ENCODE peak calls at places on chromosomes 12 and 14, in six cellular contexts. K is HS-5; R is naive thymus-derived CD4-positive, alpha-beta T cell; N is activated effector memory CD4-positive, alpha-beta T cell treated with anti-CD3 and anti-CD28 coated beads, Interleukin-2, amount 50 U/mL, for 16 hours; S is ecto neural progenitor cell; E is HTR-8/SVneo. L is an unnamed sample.
A peak's percentile ranks its signal among the peaks of the same experiment; 100 is the strongest.

GRCh38 chr12:114625294-114625851 is 58.6 kb downstream of the TBX3 start:
- DNase-seq in K (peak; percentile 54), N (peak; percentile 66), S (peak; percentile 83), E (peak; percentile 32), R (no peak), L (no peak)

GRCh38 chr12:105580841-105581352 is 250.4 kb downstream of the C12orf75 start:
- DNase-seq in N (no peak), K (no peak), E (no peak), R (no peak), S (no peak), L (no peak)

GRCh38 chr14:104227806-104228205 is 89.4 kb downstream of the KIF26A start:
- DNase-seq in S (no peak), K (no peak), E (no peak), R (no peak), N (no peak), L (no peak)

GRCh38 chr14:23028800-23029199 is 5.9 kb downstream of the PSMB5 start:
- DNase-seq in E (no peak), S (no peak), N (no peak), K (no peak), R (peak; percentile 48), L (no peak)

GRCh38 chr14:65025818-65026217 is 39.1 kb downstream of the FNTB start:
- DNase-seq in R (no peak), S (no peak), K (no peak), E (no peak), N (no peak), L (no peak)

GRCh38 chr12:19234991-19235876 is 105.7 kb downstream of the PLEKHA5 start:
- DNase-seq in R (no peak), K (no peak), E (no peak), S (no peak), N (no peak), L (no peak)

GRCh38 chr12:115257791-115258190 is 573.8 kb upstream of the TBX3 start:
- DNase-seq in N (no peak), S (no peak), E (peak; percentile 20), R (no peak), K (peak; percentile 67), L (no peak)

GRCh38 chr12:29337325-29337724 is 43.6 kb downstream of the ERGIC2 start:
- DNase-seq in N (no peak), E (no peak), R (no peak), K (no peak), S (no peak), L (no peak)

GRCh38 chr12:6463211-6463610 is 7.3 kb downstream of the VAMP1 start:
- DNase-seq in N (peak; percentile 74), E (no peak), S (no peak), K (no peak), R (peak; percentile 55), L (no peak)

GRCh38 chr14:55838529-55839052 is 258.6 kb downstream of the KTN1 start:
- DNase-seq in S (no peak), K (no peak), E (no peak), R (no peak), N (no peak), L (no peak)

GRCh38 chr12:96587691-96588090 is 98.3 kb downstream of the CFAP54 start:
- DNase-seq in R (no peak), N (no peak), E (no peak), S (no peak), K (no peak), L (no peak)

GRCh38 chr12:89695100-89695499 is 13.5 kb downstream of the ATP2B1 start:
- DNase-seq in R (no peak), N (no peak), S (no peak), K (no peak), E (no peak), L (no peak)

GRCh38 chr14:94569381-94570001 is 8.2 kb downstream of the SERPINA4 start:
- DNase-seq in N (no peak), E (no peak), S (no peak), R (no peak), K (no peak), L (no peak)

GRCh38 chr12:103495158-103495782 is 498 bp downstream of the C12orf42 start:
- DNase-seq in S (peak; percentile 92), K (no peak), E (no peak), N (peak; percentile 84), R (peak; percentile 62), L (no peak)

GRCh38 chr12:120642086-120642485 is 1.7 kb downstream of the CABP1 start:
- DNase-seq in K (no peak), E (no peak), R (no peak), N (no peak), S (no peak), L (no peak)

GRCh38 chr14:101361044-101361443 is 200.3 kb upstream of the DIO3 start:
- DNase-seq in N (no peak), E (no peak), K (no peak), S (no peak), R (no peak), L (peak; percentile 74)

GRCh38 chr12:14903386-14904098 is 17.9 kb upstream of the MGP start:
- DNase-seq in K (no peak), E (no peak), R (no peak), N (no peak), S (no peak), L (no peak)

GRCh38 chr14:75132374-75133086 is 5.7 kb upstream of the NEK9 start:
- DNase-seq in E (peak; percentile 75), N (no peak), R (peak; percentile 63), S (peak; percentile 56), K (peak; percentile 39), L (no peak)

GRCh38 chr14:43795600-43796228 is 711.4 kb downstream of the FSCB start:
- DNase-seq in E (no peak), K (peak; percentile 5), N (no peak), R (no peak), S (no peak), L (no peak)